ENCODE peak calls at places on chromosomes 4 and X, in eight cellular contexts. H is WTC11; A is mucosa of descending colon; T is esophagus muscularis mucosa; Z is endothelial cell; I is tibial nerve; M is CD4-positive, alpha-beta T cell; W is left ventricle myocardium inferior. K is an unnamed sample.

GRCh38 chr4:152308925-152309324 is 227.0 kb downstream of the FBXW7 start:
- DNase-seq in H (no peak), A (no peak), T (no peak), Z (no peak), I (no peak), M (no peak), W (no peak), K (no peak)

GRCh38 chr4:121462660-121463261 is 81.9 kb upstream of the QRFPR start:
- DNase-seq in H (peak), A (no peak), T (no peak), Z (peak), I (peak), M (peak), W (no peak), K (peak)

GRCh38 chr4:186499467-186499866 is 55.9 kb downstream of the MTNR1A start:
- DNase-seq in H (no peak), A (no peak), T (no peak), Z (no peak), I (no peak), M (no peak), W (no peak), K (no peak)

GRCh38 chr4:56958111-56958517 is 19.3 kb downstream of the NOA1 start:
- DNase-seq in H (no peak), A (peak), T (peak), Z (no peak), I (peak), M (no peak), W (peak), K (no peak)

GRCh38 chrX:98203800-98204199 is 1320.1 kb downstream of the RPA4 start:
- DNase-seq in H (no peak), A (no peak), T (no peak), Z (no peak), I (no peak), M (no peak), W (no peak), K (no peak)

GRCh38 chr4:84495448-84496221 is 3.5 kb downstream of the NKX6-1 start:
- DNase-seq in H (peak), A (peak), T (no peak), Z (no peak), I (no peak), M (no peak), W (no peak), K (no peak)

GRCh38 chrX:143240658-143241057 is 214.9 kb downstream of the SPANXN4 start:
- DNase-seq in H (no peak), A (no peak), T (no peak), Z (no peak), I (no peak), M (no peak), W (no peak), K (no peak)

GRCh38 chrX:1011632-1012283 is 200.7 kb downstream of the CRLF2 start:
- DNase-seq in H (no peak), A (no peak), T (no peak), Z (no peak), I (no peak), M (no peak), W (no peak), K (no peak)

GRCh38 chr4:78424456-78424855 is 127.1 kb upstream of the ANXA3 start:
- DNase-seq in H (no peak), A (no peak), T (no peak), Z (no peak), I (no peak), M (no peak), W (no peak), K (no peak)

GRCh38 chrX:20461576-20461975 is 194.9 kb upstream of the RPS6KA3 start:
- DNase-seq in H (no peak), A (no peak), T (no peak), Z (no peak), I (no peak), M (no peak), W (no peak), K (no peak)

GRCh38 chr4:176150283-176150682 is 45.1 kb downstream of the SPATA4 start:
- DNase-seq in H (no peak), A (no peak), T (no peak), Z (no peak), I (no peak), M (no peak), W (no peak), K (no peak)
- TF ChIP-seq CTCF in H (no peak), A (no peak), T (peak), Z (no peak), I (no peak), M (no peak), W (peak), K (no peak)

GRCh38 chr4:39446842-39447573 is 11.7 kb downstream of the RPL9 start:
- DNase-seq in H (peak), A (peak), T (no peak), Z (peak), I (no peak), M (peak), W (peak), K (peak)
- TF ChIP-seq CTCF in H (no peak), A (peak), T (no peak), Z (no peak), I (no peak), M (no peak), W (peak), K (no peak)

GRCh38 chr4:123398151-123398802 is 1.7 kb downstream of the SPRY1 start:
- DNase-seq in H (peak), A (peak), T (no peak), Z (peak), I (peak), M (peak), W (peak), K (peak)
- TF ChIP-seq CTCF in H (peak), A (peak), T (peak), Z (peak), I (peak), M (peak), W (peak), K (peak)

DNA sequence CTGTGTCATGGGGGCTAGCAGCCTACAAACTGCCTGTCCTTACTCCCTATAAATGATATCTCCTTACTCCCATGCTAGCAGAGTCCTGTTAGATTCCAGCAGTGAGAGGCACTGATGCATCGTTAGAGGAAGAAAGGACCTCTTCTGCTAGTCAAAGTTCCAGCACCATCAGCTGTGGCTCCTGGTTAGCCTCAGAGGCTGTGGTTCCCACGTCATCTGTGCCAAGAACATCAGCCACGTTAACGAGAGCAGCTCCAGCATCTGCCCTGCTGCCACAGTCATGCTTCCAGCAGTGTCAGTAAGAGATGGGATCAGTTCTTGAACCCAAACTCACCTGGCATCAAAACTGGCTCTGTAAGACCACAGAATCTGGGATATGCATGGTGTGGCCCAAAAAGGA is 88.5 kb downstream of the SLC2A9 start:
- DNase-seq in H (no peak), A (no peak), T (no peak), Z (no peak), I (no peak), M (no peak), W (no peak), K (no peak)
- TF ChIP-seq CTCF in H (no peak), A (no peak), T (no peak), Z (no peak), I (no peak), M (no peak), W (no peak), K (no peak)

DNA sequence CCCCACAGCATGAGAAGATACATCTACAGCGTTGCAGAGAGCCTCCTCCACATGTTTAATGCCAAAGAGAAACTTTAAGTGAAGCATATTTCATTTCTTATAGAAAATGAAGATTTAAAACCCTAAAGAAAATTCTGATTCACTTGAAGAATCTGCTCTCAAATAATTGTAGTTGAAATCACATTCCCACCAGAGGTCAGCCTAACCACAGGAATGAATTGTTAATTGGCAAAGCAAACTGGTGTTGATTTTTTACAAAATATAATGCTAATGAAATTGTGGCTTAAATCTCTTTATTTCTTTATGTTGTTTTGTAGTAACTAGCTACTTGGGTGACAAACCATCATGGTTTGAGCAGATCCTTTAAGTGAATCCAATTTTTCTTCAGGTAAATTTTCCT is 31.1 kb upstream of the WDR17 start:
- DNase-seq in H (no peak), A (no peak), T (no peak), Z (peak), I (no peak), M (no peak), W (no peak), K (peak)
- TF ChIP-seq CTCF in H (peak), A (no peak), T (peak), Z (no peak), I (no peak), M (peak), W (peak), K (no peak)

GRCh38 chr4:100421356-100421978 is 96.4 kb downstream of the EMCN start:
- DNase-seq in H (no peak), A (no peak), T (no peak), Z (no peak), I (no peak), M (no peak), W (no peak), K (no peak)
- TF ChIP-seq CTCF in H (no peak), A (no peak), T (peak), Z (peak), I (peak), M (peak), W (peak), K (no peak)

GRCh38 chr4:26525136-26525535 is 34.9 kb upstream of the CCKAR start:
- DNase-seq in H (no peak), A (no peak), T (peak), Z (no peak), I (no peak), M (no peak), W (no peak), K (no peak)
- TF ChIP-seq CTCF in H (no peak), A (no peak), T (no peak), Z (no peak), I (no peak), M (no peak), W (no peak), K (no peak)

GRCh38 chrX:17588303-17588702 is 149.0 kb upstream of the SCML1 start:
- DNase-seq in H (no peak), A (no peak), T (no peak), Z (no peak), I (no peak), M (no peak), W (no peak), K (no peak)

GRCh38 chrX:17587352-17587751 is 149.9 kb upstream of the SCML1 start:
- DNase-seq in H (no peak), A (no peak), T (no peak), Z (no peak), I (no peak), M (no peak), W (no peak), K (no peak)

GRCh38 chrX:17592117-17592516 is 145.2 kb upstream of the SCML1 start:
- DNase-seq in H (no peak), A (no peak), T (no peak), Z (no peak), I (no peak), M (no peak), W (no peak), K (no peak)

GRCh38 chrX:17591741-17592110 is 145.6 kb upstream of the SCML1 start:
- DNase-seq in H (no peak), A (no peak), T (no peak), Z (no peak), I (no peak), M (no peak), W (no peak), K (peak)

GRCh38 chrX:17590892-17591740 is 146.2 kb upstream of the SCML1 start:
- DNase-seq in H (peak), A (peak), T (no peak), Z (peak), I (peak), M (no peak), W (peak), K (peak)
- TF ChIP-seq CTCF in H (no peak), A (peak), T (peak), Z (peak), I (peak), M (no peak), W (peak), K (peak)

GRCh38 chrX:57282568-57282967 is 3.9 kb upstream of the FAAH2 start:
- DNase-seq in H (no peak), A (no peak), T (no peak), Z (no peak), I (no peak), M (no peak), W (no peak), K (no peak)
- TF ChIP-seq CTCF in H (no peak), A (no peak), T (no peak), Z (no peak), I (no peak), M (peak), W (no peak), K (no peak)